ENCODE peak calls at places on chromosome 1, in seven cellular contexts. P is astrocyte of the spinal cord; S is AG10803; U is neural progenitor cell; C is psoas muscle; L is CD8-positive, alpha-beta T cell; M is progenitor cell of endocrine pancreas. B is an unnamed sample.

GRCh38 chr1:217435159-217435558 is 195.7 kb downstream of the GPATCH2 start:
- DNase-seq in L (no peak), U (peak), C (no peak), M (no peak), S (no peak), P (no peak), B (no peak)

GRCh38 chr1:117967900-117968299 is 38.4 kb downstream of the WDR3 start:
- DNase-seq in L (no peak), C (no peak), M (no peak), U (no peak), P (no peak), S (peak), B (no peak)

GRCh38 chr1:25461783-25462182 is 31.1 kb downstream of the MACO1 start:
- DNase-seq in L (no peak), S (no peak), C (no peak), M (no peak), P (no peak), U (no peak), B (no peak)

GRCh38 chr1:237457573-237457972 is 415.6 kb downstream of the RYR2 start:
- DNase-seq in P (no peak), S (no peak), U (no peak), C (no peak), M (no peak), L (no peak), B (no peak)

GRCh38 chr1:167454304-167454928 is 63.9 kb downstream of the CD247 start:
- DNase-seq in U (no peak), C (no peak), P (no peak), M (no peak), S (no peak), L (no peak), B (no peak)

GRCh38 chr1:178938959-178939317 is 68.1 kb upstream of the ANGPTL1 start:
- DNase-seq in S (peak), U (no peak), M (no peak), L (no peak), C (peak), P (peak), B (no peak)

GRCh38 chr1:32755098-32755809 is 52.7 kb upstream of the SYNC start:
- DNase-seq in C (no peak), U (no peak), M (no peak), L (no peak), P (no peak), S (no peak), B (no peak)

GRCh38 chr1:161298116-161298515 is 11.7 kb downstream of the MPZ start:
- DNase-seq in L (no peak), S (no peak), C (no peak), U (no peak), P (no peak), M (no peak), B (peak)

GRCh38 chr1:8213676-8214075 is 104.2 kb upstream of the SLC45A1 start:
- DNase-seq in C (no peak), U (no peak), M (no peak), S (no peak), L (no peak), P (no peak), B (no peak)

DNA sequence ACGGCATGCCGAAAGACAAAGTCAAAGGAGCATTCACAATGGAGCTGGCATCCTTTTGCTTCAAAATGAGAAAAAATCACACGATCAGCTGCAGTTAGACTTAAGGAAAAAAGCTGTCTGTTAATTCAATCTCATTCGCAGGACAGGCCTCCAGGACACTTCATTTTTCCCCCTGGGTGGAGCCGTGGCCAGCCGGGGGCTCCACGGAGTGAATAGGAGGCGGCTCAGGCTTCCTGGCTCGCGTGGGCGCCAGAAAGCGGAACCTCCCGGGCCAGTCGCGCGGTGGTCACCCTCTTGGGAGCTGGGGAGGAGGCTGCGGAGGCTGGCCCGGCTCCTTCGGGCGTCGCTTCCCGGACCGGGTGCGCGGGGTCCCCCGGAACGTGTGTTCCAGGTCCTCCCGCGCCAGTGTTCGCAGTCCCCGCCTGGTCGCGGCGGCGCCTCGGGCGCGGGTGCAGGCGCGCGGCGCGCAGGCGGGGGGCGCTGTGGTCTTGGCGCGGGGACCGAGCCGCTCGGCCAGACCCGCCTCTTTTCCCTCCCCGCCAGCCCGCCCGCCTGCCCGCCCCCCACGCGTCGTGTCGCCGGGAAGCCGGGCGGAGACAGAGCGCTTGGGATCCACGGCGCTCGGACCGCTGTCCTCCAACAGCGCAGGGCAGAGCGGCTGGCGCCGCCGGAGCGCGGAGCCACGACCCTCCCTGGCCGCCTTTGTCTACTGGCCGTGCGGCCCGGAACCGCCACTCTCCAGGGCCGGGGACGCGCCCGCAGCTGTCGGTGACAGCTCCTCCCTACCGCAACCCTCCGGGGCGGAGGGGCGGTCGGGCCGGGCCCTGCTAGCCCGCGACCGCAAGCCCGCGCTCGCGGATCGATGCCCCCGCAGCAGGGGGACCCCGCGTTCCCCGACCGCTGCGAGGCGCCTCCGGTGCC is at the start of gene RHOU:
- DNase-seq in S (peak), U (peak), L (peak), P (peak), M (peak), C (peak), B (peak)
- TF ChIP-seq CTCF in S (peak), U (peak), L (peak), P (no peak), M (peak), C (peak), B (peak)

DNA sequence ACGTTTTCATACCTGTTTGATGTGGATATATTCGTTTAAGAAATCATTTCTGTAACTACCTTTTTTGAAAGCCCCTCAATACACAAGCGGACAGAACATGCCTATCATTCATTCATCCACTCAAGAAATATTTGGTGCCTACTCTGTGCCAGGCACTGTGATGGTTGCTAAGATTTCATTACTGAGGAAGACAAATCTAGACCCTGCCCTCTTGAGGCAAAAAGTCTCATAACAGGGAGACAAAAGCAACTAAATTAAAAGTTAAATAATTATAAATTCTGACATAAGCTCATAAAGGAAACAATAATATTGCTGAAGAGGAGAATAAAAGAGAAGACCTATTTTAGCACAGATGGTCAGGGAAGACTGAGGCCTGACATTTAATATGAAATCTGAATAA is 203.5 kb upstream of the ZNHIT6 start:
- DNase-seq in P (peak), L (no peak), S (peak), C (no peak), M (no peak), U (peak), B (no peak)
- TF ChIP-seq CTCF in P (peak), L (no peak), S (peak), C (no peak), M (peak), U (peak), B (no peak)

DNA sequence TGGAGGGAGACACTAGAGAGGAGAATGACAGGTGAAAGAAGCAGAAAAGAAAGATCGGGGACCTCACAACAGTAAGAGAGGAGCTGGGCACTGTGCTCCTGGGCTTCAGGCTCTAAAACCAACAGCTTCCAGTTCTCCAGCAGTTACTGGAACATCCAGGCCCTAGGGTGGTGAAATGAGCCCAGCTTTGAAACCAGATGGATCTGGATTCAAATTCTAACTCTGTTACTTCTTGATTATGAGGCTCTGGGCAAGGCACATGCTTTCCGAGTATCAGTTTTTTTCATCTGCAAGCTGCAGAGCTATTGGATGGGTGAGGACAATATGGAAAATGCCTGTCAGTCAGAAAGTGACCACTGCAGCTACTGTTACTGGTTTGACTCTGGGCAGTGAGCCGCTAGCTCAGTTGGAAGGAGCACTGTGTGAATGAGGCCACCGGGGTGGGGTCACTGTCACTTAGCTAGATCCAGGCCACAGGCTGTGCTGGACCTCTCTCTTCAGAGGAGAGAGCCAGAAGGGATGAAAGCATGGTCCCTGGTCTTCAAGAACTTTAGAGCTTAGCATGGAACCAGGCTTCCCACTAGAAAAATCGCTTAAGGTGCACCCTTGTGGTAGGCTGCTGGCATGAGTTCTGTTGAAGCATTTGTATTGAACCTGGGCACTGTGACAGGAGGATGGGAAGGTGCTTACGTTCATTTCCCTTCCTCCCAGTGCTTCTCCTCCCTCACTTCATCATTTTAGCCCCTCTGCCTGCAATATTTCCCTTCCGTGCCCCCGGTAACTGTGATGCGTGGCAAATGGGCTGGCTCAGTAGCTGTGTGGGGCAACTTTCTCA is 12.2 kb downstream of the PLEKHO1 start:
- DNase-seq in M (no peak), L (no peak), P (peak), U (peak), C (no peak), S (no peak), B (no peak)
- TF ChIP-seq CTCF in M (no peak), L (peak), P (peak), U (no peak), C (no peak), S (no peak), B (peak)

DNA sequence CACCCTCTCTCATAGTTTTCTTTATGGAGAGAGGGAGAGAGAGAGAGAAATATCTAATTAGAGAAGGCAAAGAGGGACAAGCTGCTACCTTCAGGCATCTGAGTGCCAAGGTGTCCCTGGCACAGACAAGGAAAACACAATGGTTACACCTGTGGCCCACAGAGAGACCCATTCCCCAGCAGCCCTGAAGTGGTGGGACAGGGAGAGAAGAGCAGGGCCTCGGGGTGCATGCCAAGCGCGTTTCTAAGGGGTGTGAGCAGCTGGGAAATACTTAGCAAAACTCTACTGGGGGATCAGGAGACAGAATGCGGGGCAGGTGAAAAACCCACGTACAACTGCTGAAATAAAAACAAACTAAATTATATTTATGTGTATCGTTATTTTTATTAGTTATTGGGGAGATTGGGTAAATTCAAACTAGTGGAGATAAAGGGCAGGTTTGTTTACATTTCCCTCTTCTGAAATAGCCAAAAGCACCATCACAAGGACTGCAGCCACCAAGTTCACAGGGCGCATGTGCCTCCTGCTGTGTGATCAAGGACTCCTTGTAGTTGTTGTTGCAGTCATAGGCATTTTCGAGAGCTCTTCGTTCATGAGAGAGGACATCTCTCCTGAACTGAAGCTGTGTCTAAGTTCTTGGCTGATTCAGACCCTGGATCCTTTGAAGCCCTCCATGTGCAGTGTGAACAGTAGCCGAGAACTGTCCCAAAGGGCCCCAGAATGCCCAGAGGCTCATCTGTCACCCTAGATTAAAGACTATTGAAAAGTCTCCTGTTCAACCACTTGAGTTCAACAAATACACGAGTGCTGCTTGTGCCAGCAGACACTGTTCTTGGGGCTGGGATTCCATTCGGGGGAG is 737 bp upstream of the SERPINC1 start:
- DNase-seq in P (no peak), C (no peak), S (no peak), M (no peak), L (no peak), U (no peak), B (no peak)
- TF ChIP-seq CTCF in P (no peak), C (no peak), S (no peak), M (no peak), L (no peak), U (no peak), B (no peak)

DNA sequence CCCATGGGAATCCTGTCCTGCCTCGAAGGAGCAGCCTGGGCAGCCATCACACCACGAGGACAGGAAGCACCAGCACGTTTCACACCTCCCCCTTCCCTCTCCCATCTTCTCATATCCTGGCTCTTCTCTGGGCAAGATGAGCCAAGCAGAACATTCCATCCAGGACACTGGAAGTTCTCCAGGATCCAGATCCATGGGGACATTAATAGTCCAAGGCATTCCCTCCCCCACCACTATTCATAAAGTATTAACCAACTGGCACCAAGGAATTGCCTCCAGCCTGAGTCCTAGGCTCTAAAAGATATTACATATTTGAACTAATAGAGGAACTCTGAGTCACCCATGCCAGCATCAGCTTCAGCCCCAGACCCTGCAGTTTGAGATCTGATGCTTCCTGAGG is 8.7 kb downstream of the SLAMF8 start:
- DNase-seq in L (no peak), U (no peak), P (no peak), C (no peak), S (peak), M (no peak), B (no peak)
- TF ChIP-seq CTCF in L (no peak), U (no peak), P (no peak), C (no peak), S (no peak), M (no peak), B (no peak)